ENCODE peak calls at places on chromosomes 12 and 14, in six cellular contexts. X is Peyer's patch, Y is stomach, C is uterus, O is prostate gland, W is gastrocnemius medialis. V is an unnamed sample.

GRCh38 chr12:31517994-31518393 is 72.9 kb downstream of the DENND5B start:
- DNase-seq in X (no peak), Y (no peak), C (no peak), O (no peak), W (no peak), V (no peak)

GRCh38 chr12:108112815-108113556 is 16.1 kb upstream of the WSCD2 start:
- DNase-seq in X (no peak), Y (no peak), C (no peak), O (no peak), W (no peak), V (no peak)

GRCh38 chr12:103705927-103706326 is 118.9 kb downstream of the STAB2 start:
- DNase-seq in X (no peak), Y (no peak), C (no peak), O (no peak), W (no peak), V (no peak)

GRCh38 chr14:105867961-105868599 is 341.7 kb downstream of the TMEM121 start:
- DNase-seq in X (no peak), Y (peak), C (peak), O (no peak), W (no peak), V (peak)

GRCh38 chr14:49134940-49135339 is 451.2 kb downstream of the RPS29 start:
- DNase-seq in X (no peak), Y (no peak), C (no peak), O (no peak), W (no peak), V (no peak)

GRCh38 chr12:131066207-131066885 is 112.6 kb downstream of the ADGRD1 start:
- DNase-seq in X (no peak), Y (no peak), C (no peak), O (no peak), W (no peak), V (peak)

GRCh38 chr12:2958432-2959193 is 584 bp upstream of the TEAD4 start:
- DNase-seq in X (peak), Y (peak), C (peak), O (peak), W (peak), V (no peak)

GRCh38 chr14:92800525-92800924 is 6.4 kb downstream of the GOLGA5 start:
- DNase-seq in X (no peak), Y (no peak), C (no peak), O (no peak), W (no peak), V (no peak)

GRCh38 chr14:55274144-55274543 is 2.9 kb downstream of the FBXO34 start:
- DNase-seq in X (no peak), Y (no peak), C (no peak), O (no peak), W (no peak), V (no peak)
- TF ChIP-seq POLR2A in X (no peak), Y (no peak), C (no peak), O (no peak), W (no peak), V (no peak)

DNA sequence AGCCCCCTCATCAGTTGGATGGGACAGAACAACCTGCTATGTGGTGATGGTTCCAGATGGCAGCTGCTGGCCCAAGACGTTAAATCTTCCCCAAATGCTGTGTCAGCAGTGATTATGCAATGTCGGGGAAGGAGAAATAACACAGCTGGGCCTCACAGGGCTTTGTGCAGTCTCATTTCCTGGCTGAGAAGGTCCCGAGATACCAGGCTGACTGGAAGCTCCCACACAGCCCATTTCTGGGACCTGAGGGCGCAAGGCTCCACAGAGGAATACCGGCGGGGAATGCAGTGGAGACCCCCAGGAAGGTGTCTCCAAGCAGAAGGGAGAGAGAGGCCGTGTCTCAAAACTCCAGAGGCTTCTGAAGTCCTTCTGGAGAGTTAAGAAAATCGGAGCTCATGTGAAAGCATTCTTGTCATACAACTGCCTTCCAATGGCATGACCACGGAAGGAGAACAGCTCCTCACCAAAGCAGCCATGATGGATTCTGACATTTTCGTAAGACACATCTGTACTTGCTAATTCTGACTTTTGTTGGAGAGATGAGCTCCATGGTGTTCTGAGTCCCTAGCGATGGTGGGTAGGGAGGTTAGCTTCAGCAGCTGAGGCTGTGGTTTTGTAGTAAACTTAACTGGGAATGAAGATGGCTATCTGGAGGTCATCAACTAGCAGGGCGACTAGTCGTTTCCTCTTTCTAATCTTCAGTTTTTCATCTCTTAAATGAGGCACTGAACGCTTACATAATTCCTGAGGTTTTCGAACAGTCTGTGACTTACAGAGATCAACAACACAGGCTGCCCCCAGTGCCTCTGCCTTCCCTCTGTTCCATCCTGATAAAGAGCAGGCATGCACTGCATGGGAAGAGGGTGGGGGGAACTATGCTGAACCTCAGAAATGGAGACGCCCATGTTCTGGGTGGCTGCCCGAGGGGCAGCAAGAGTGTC is 28.4 kb upstream of the DICER1 start:
- DNase-seq in X (no peak), Y (peak), C (peak), O (no peak), W (peak), V (peak)
- TF ChIP-seq POLR2A in X (no peak), Y (no peak), C (no peak), O (no peak), W (no peak), V (no peak)

DNA sequence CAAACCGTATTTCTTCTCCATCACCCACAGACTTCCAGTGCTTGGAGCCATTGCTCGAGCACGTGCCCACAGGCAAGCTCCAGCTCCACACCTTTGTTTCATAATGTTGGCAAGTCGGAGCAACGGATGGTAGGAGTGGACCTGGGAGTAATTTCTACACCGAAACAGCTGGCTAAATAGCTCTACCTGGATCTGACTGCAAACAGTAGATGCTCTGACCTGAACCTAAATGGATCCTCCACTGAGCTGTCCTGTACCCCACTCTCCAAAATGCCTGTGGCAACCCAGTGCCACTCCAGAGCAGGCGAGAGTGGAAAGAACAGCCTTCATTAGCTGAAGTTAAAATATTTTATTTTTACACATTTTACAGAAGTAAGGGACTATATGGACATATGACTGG is 108.7 kb downstream of the BMP4 start:
- DNase-seq in X (no peak), Y (no peak), C (no peak), O (no peak), W (no peak), V (no peak)
- TF ChIP-seq POLR2A in X (no peak), Y (no peak), C (no peak), O (no peak), W (no peak), V (no peak)

DNA sequence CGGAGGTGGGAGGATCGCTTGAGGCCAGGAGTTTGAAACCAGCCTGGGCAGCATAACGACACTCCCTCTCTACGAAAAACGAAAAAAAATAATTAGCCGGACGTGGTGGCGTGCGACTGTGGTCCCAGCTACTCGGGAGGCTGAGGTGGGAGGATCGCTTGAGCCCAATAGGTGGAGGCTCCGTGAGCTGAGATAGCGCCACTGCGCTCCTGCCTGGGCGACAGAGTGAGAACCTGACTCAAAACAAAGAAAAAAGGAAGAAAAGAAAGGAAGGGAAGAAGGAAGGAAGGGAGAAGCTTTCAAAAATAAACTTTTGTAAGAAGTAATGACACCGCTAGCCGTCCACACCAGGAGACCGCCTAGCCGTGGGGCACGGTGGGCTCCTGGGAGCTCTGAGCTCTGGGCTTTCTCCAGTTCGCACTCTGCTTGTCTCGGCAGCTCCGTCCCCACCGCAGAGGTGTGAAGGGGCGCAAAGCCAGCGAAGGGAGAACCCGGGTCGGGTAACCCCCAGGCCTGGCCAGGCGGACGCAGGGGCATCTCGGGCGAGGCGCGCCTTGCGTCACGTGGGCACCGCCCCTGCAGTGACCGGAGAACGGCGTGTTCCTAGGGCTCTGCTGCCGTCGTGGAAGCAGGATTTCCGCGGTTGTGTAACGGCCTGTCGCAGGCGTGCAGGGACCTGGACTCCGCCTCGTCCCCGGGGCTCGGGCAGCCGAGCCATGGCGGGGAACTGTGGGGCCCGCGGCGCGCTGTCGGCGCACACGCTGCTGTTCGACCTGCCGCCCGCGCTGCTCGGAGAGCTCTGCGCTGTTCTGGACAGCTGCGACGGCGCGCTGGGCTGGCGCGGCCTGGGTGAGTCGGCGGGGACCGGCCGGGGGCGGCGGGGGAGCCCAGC is at the start of gene IRAK3:
- DNase-seq in X (peak), Y (peak), C (peak), O (peak), W (peak), V (peak)
- TF ChIP-seq POLR2A in X (peak), Y (no peak), C (peak), O (peak), W (peak), V (no peak)

DNA sequence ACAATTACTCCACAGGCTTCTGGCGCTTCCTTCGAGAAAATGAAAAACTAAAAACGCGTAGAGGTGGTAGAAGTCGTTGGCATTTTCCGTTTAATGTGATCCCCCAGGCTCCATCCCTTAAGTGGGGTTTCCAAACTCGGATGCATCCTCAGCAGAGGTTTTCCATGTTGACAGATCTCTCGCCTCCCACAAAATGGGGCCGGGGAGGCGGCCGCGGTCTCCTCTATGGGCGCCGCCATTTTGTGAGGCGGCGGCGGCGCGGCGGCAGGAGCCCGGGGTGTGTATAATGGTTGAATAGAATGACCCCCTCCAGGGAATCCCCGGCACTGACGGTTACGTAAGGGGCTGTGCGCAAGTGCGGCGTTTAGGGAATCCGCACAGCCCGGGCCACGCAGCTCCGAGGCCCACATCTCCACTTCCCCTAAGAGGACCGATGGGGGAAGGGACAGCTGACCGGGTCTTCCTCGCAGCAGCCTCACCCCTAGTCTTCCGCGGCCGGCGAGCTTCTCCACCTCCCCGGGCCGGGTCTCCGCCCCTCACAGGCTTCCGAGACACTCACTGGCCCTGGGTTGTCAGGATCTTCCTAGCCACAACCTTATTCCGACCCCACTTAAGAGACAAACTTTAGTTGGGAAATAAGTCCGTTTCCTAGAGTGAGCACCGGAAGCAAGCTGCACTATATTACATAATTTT is 2.1 kb upstream of the ARID2 start:
- DNase-seq in X (peak), Y (peak), C (peak), O (peak), W (peak), V (peak)
- TF ChIP-seq POLR2A in X (peak), Y (peak), C (peak), O (peak), W (peak), V (no peak)

DNA sequence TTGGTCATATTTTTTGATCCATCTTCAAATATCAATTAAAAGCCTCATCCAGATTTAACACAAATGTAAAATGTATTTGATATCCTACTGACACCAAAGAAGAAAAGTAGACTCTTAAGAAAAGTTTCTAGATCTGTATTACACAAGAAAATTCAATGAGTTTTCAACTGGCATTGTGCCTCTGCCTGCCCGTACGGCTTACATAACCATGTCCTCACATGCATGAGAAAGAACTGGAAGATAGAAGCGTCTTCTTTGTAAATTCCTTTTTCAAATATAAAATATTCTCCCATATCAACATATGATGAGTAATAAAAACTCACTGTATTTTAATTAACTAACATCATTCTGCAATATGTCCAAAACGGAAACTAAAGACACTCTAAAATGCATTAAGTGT is 7.2 kb downstream of the ANKS1B start:
- DNase-seq in X (no peak), Y (no peak), C (no peak), O (no peak), W (no peak), V (no peak)
- TF ChIP-seq POLR2A in X (no peak), Y (no peak), C (no peak), O (no peak), W (no peak), V (no peak)